ENCODE peak calls at places on chromosome 18, in five cellular contexts. One of them, this sample, is unnamed.

GRCh38 chr18:79260510-79260909 is 135.2 kb upstream of the NFATC1 start:
- DNase-seq in lower lobe of right lung: no peak
- DNase-seq in caudate nucleus: no peak
- DNase-seq in tibial artery: no peak
- DNase-seq in psoas muscle: no peak
- DNase-seq in this sample: no peak

GRCh38 chr18:31563778-31564177 is 27.9 kb upstream of the TTR start:
- DNase-seq in psoas muscle: no peak
- DNase-seq in lower lobe of right lung: no peak
- DNase-seq in caudate nucleus: no peak
- DNase-seq in tibial artery: no peak
- DNase-seq in this sample: no peak

GRCh38 chr18:2540575-2540974 is 30.7 kb downstream of the METTL4 start:
- DNase-seq in lower lobe of right lung: no peak
- DNase-seq in psoas muscle: no peak
- DNase-seq in caudate nucleus: no peak
- DNase-seq in tibial artery: no peak
- DNase-seq in this sample: no peak

GRCh38 chr18:24659837-24660720 is 199.6 kb downstream of the HRH4 start:
- DNase-seq in caudate nucleus: no peak
- DNase-seq in psoas muscle: peak
- DNase-seq in lower lobe of right lung: peak
- DNase-seq in tibial artery: no peak
- DNase-seq in this sample: no peak

GRCh38 chr18:21167641-21168372 is 56.2 kb upstream of the ROCK1 start:
- DNase-seq in caudate nucleus: no peak
- DNase-seq in lower lobe of right lung: no peak
- DNase-seq in psoas muscle: no peak
- DNase-seq in tibial artery: no peak
- DNase-seq in this sample: no peak

GRCh38 chr18:59109375-59109774 is 30.3 kb upstream of the SEC11C start:
- DNase-seq in lower lobe of right lung: no peak
- DNase-seq in psoas muscle: no peak
- DNase-seq in tibial artery: no peak
- DNase-seq in caudate nucleus: no peak
- DNase-seq in this sample: no peak

GRCh38 chr18:78634061-78634696 is 345.4 kb upstream of the SALL3 start:
- DNase-seq in tibial artery: peak
- DNase-seq in caudate nucleus: no peak
- DNase-seq in psoas muscle: no peak
- DNase-seq in lower lobe of right lung: no peak
- DNase-seq in this sample: no peak

GRCh38 chr18:27008575-27008974 is 143.1 kb upstream of the AQP4 start:
- DNase-seq in lower lobe of right lung: no peak
- DNase-seq in psoas muscle: no peak
- DNase-seq in caudate nucleus: no peak
- DNase-seq in tibial artery: no peak
- DNase-seq in this sample: no peak

DNA sequence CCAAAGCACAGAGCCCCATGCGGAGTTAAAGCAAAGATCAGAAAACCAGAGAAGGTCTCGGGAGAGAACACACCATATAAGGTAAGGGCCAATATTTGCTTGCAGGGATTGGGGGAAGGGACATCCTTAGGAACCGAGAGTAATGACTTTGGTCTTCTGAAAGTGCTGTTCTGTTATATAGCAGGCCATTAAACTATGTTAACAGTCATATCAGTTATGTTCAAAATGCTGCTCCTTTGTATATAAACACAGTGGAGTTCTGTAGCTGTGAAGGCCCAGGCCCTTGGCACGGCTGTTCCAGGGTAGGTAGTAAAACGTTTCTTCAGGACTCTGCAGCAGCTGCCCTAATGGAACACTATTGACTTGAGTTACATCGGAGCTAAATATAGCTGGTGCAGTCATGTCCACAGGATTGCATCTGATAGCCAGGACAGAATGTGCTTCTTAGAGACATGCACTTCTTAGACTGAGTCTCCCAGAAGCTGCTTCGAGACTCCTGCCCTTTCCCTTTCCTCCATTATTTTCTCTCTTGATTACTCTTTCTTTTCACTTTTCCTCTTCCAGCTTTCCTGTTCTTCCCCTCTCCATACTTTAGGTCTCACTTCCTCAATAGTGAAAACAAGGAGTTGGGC is 122.4 kb downstream of the SETBP1 start:
- DNase-seq in tibial artery: peak
- DNase-seq in lower lobe of right lung: no peak
- DNase-seq in psoas muscle: peak
- DNase-seq in caudate nucleus: no peak
- DNase-seq in this sample: no peak
- H3K27ac ChIP-seq in tibial artery: peak
- H3K27ac ChIP-seq in lower lobe of right lung: peak
- H3K27ac ChIP-seq in psoas muscle: peak
- H3K27ac ChIP-seq in caudate nucleus: no peak
- H3K27ac ChIP-seq in this sample: no peak

DNA sequence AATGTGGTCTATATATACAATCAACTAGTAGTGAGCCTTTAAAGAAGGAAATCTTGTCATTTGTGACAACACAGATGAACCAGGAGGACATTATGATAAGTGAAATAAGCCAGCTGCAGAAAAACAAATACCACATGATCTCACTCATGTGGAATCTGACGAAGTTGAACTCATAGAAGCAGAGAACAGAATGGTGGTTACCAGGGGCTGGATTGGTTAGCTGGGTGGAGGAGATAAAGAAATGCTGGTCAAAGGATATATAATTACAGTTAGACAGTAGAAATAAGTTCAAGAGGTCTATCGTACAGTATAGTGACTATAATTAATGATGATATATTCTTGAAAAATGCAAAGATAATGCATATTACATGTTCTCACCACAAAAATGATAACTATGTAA is 267.9 kb downstream of the FBXO15 start:
- DNase-seq in lower lobe of right lung: no peak
- DNase-seq in caudate nucleus: no peak
- DNase-seq in psoas muscle: no peak
- DNase-seq in tibial artery: no peak
- DNase-seq in this sample: no peak
- H3K27ac ChIP-seq in lower lobe of right lung: no peak
- H3K27ac ChIP-seq in caudate nucleus: no peak
- H3K27ac ChIP-seq in psoas muscle: no peak
- H3K27ac ChIP-seq in tibial artery: no peak
- H3K27ac ChIP-seq in this sample: no peak

GRCh38 chr18:40984856-40985255 is 970.2 kb upstream of the PIK3C3 start:
- DNase-seq in lower lobe of right lung: no peak
- DNase-seq in tibial artery: no peak
- DNase-seq in caudate nucleus: no peak
- DNase-seq in psoas muscle: no peak
- DNase-seq in this sample: no peak
- H3K27ac ChIP-seq in lower lobe of right lung: no peak
- H3K27ac ChIP-seq in tibial artery: no peak
- H3K27ac ChIP-seq in caudate nucleus: no peak
- H3K27ac ChIP-seq in psoas muscle: no peak
- H3K27ac ChIP-seq in this sample: no peak

DNA sequence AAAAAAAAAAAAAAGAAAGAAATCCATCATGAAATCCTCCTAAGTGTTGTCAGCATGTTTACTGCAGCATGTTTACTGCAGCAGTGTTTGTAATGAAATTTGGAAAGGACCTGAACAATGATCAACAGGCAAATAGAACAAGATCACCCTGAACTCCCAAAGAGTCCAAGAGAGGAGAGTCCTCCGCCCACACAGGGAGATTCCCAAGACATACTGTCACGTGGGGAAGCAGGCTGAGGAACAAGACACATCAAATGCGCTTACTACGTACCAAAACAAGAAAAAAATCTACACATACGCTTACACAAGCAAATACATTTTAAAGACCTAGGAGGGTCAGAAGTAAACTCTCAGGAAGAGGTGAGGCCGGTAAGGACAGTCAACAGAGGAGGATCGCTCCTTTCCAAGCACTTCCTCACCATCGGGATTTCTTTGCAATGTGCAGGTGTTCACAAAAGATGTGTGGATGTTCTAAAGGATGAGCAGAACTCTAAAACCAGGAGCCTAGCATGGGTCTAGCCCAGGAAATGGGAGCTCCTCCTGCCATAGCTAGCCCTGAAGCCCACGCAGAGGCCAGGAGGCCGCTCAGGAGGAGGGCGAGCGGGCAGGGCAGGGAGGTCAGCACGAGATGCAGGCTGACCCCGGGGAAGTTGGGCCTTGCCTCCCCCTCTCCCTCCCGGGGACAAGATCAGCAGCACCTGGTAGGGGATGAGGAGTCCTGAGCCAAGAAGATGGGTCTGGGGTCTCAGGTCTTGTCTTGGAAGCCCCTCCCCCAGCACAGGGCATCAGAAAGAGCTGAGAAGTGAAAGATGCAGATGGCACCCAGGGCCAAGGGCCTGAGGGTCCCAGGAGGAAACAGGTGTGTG is 66.4 kb downstream of the ZNF516 start:
- DNase-seq in psoas muscle: no peak
- DNase-seq in lower lobe of right lung: no peak
- DNase-seq in caudate nucleus: no peak
- DNase-seq in tibial artery: no peak
- DNase-seq in this sample: no peak
- H3K27ac ChIP-seq in psoas muscle: no peak
- H3K27ac ChIP-seq in lower lobe of right lung: peak
- H3K27ac ChIP-seq in caudate nucleus: peak
- H3K27ac ChIP-seq in tibial artery: no peak
- H3K27ac ChIP-seq in this sample: no peak

This sample was measured in dorsolateral prefrontal cortex.